ENCODE peak calls at places on chromosomes 16 and 17, in eight cellular contexts. C is right atrium auricular region, U is foreskin fibroblast, L is cardiac muscle cell, E is uterus, Z is dorsolateral prefrontal cortex, M is AG04449, N is adrenal gland. D is an unnamed sample.
A peak's percentile ranks its signal among the peaks of the same experiment; 100 is the strongest.

GRCh38 chr16:2924901-2925820 is 13.4 kb downstream of the FLYWCH1 start:
- DNase-seq in C (no peak), U (no peak), L (no peak), E (no peak), Z (no peak), M (no peak), N (no peak), D (no peak)

GRCh38 chr16:69827527-69827926 is 65.4 kb downstream of the WWP2 start:
- DNase-seq in C (no peak), U (no peak), L (no peak), E (no peak), Z (no peak), M (no peak), N (no peak), D (no peak)

GRCh38 chr17:49343273-49343672 is 18.8 kb downstream of the ZNF652 start:
- DNase-seq in C (no peak), U (peak; percentile 52), L (peak; percentile 51), E (no peak), Z (no peak), M (no peak), N (no peak), D (no peak)

GRCh38 chr16:4676826-4677225 is 16.5 kb upstream of the NUDT16L1 start:
- DNase-seq in C (no peak), U (no peak), L (no peak), E (no peak), Z (no peak), M (no peak), N (peak; percentile 89), D (no peak)

GRCh38 chr16:1538804-1539520 is 5.5 kb downstream of the TMEM204 start:
- DNase-seq in C (no peak), U (no peak), L (no peak), E (no peak), Z (no peak), M (no peak), N (no peak), D (no peak)

GRCh38 chr16:81861503-81861902 is 82.4 kb downstream of the PLCG2 start:
- DNase-seq in C (no peak), U (no peak), L (no peak), E (no peak), Z (no peak), M (no peak), N (no peak), D (no peak)

GRCh38 chr17:32909787-32910369 is 18.1 kb upstream of the TMEM98 start:
- DNase-seq in C (peak; percentile 78), U (peak; percentile 72), L (peak; percentile 90), E (peak; percentile 78), Z (peak; percentile 76), M (peak; percentile 49), N (peak; percentile 92), D (peak; percentile 54)

GRCh38 chr16:14502932-14503741 is 126.9 kb downstream of the PARN start:
- DNase-seq in C (no peak), U (no peak), L (peak; percentile 57), E (no peak), Z (no peak), M (no peak), N (no peak), D (no peak)

GRCh38 chr17:48593126-48593829 is at the start of gene HOXB5:
- DNase-seq in C (no peak), U (no peak), L (no peak), E (no peak), Z (no peak), M (no peak), N (peak; percentile 52), D (no peak)

GRCh38 chr17:79809530-79810137 is 12.8 kb upstream of the CBX8 start:
- DNase-seq in C (no peak), U (no peak), L (no peak), E (no peak), Z (no peak), M (no peak), N (no peak), D (no peak)

GRCh38 chr16:1123525-1124230 is 27.6 kb upstream of the C1QTNF8 start:
- DNase-seq in C (no peak), U (no peak), L (no peak), E (no peak), Z (no peak), M (no peak), N (no peak), D (no peak)

GRCh38 chr17:41912925-41913324 is 5.8 kb downstream of the ACLY start:
- DNase-seq in C (no peak), U (no peak), L (no peak), E (no peak), Z (no peak), M (no peak), N (no peak), D (no peak)

GRCh38 chr16:86509759-86510464 is 415 bp upstream of the FOXF1 start:
- DNase-seq in C (no peak), U (peak; percentile 69), L (peak; percentile 76), E (peak; percentile 65), Z (no peak), M (no peak), N (no peak), D (no peak)

GRCh38 chr16:48001306-48001885 is 154.4 kb downstream of the ABCC12 start:
- DNase-seq in C (no peak), U (no peak), L (no peak), E (no peak), Z (no peak), M (no peak), N (no peak), D (no peak)

GRCh38 chr16:23020084-23020483 is 129.2 kb downstream of the USP31 start:
- DNase-seq in C (no peak), U (no peak), L (no peak), E (no peak), Z (no peak), M (no peak), N (no peak), D (no peak)

GRCh38 chr16:89507834-89508590 is at the start of gene SPG7:
- DNase-seq in C (peak; percentile 81), U (peak; percentile 87), L (peak; percentile 89), E (peak; percentile 75), Z (peak; percentile 60), M (no peak), N (peak; percentile 83), D (no peak)

GRCh38 chr16:25014500-25015147 is 545 bp downstream of the ARHGAP17 start:
- DNase-seq in C (peak; percentile 61), U (peak; percentile 39), L (peak; percentile 52), E (peak; percentile 50), Z (peak; percentile 74), M (no peak), N (peak; percentile 65), D (no peak)

GRCh38 chr16:56869513-56870270 is 4.7 kb downstream of the SLC12A3 start:
- DNase-seq in C (no peak), U (no peak), L (peak; percentile 26), E (no peak), Z (no peak), M (no peak), N (no peak), D (no peak)

GRCh38 chr17:13429201-13429600 is 172.5 kb downstream of the HS3ST3A1 start:
- DNase-seq in C (no peak), U (peak; percentile 95), L (peak; percentile 62), E (no peak), Z (no peak), M (peak; percentile 69), N (no peak), D (no peak)

GRCh38 chr17:70582777-70583176 is 413.4 kb downstream of the KCNJ2 start:
- DNase-seq in C (no peak), U (no peak), L (no peak), E (no peak), Z (no peak), M (no peak), N (no peak), D (no peak)

GRCh38 chr16:49461517-49461951 is 87.9 kb downstream of the C16orf78 start:
- DNase-seq in C (peak; percentile 50), U (no peak), L (no peak), E (no peak), Z (no peak), M (no peak), N (peak; percentile 8), D (no peak)

GRCh38 chr17:44628234-44629188 is 27.8 kb upstream of the MEIOC start:
- DNase-seq in C (peak; percentile 64), U (no peak), L (peak; percentile 69), E (no peak), Z (no peak), M (no peak), N (peak; percentile 29), D (no peak)

GRCh38 chr17:19712436-19713004 is 3.9 kb downstream of the SLC47A2 start:
- DNase-seq in C (no peak), U (no peak), L (no peak), E (no peak), Z (no peak), M (no peak), N (no peak), D (no peak)

GRCh38 chr16:67517661-67518423 is 10.8 kb upstream of the RIPOR1 start:
- DNase-seq in C (no peak), U (no peak), L (no peak), E (no peak), Z (no peak), M (no peak), N (no peak), D (no peak)

GRCh38 chr17:9292563-9292941 is 271.2 kb downstream of the NTN1 start:
- DNase-seq in C (no peak), U (no peak), L (no peak), E (peak; percentile 32), Z (no peak), M (no peak), N (no peak), D (no peak)
- TF ChIP-seq CTCF in C (no peak), U (no peak), L (no peak), E (no peak), Z (no peak), M (no peak), N (no peak), D (no peak)

GRCh38 chr17:81471804-81472456 is 40.7 kb downstream of the ACTG1 start:
- DNase-seq in C (no peak), U (peak; percentile 95), L (peak; percentile 28), E (peak; percentile 93), Z (peak; percentile 88), M (peak; percentile 59), N (peak; percentile 52), D (no peak)
- TF ChIP-seq CTCF in C (no peak), U (peak; percentile 61), L (no peak), E (peak; percentile 73), Z (peak; percentile 52), M (peak; percentile 69), N (no peak), D (no peak)

GRCh38 chr17:74296548-74296936 is 22.5 kb downstream of the DNAI2 start:
- DNase-seq in C (peak; percentile 81), U (peak; percentile 16), L (peak; percentile 85), E (peak; percentile 30), Z (peak; percentile 87), M (no peak), N (peak; percentile 86), D (no peak)
- TF ChIP-seq CTCF in C (peak; percentile 81), U (peak; percentile 49), L (peak; percentile 87), E (peak; percentile 33), Z (peak; percentile 74), M (peak; percentile 63), N (peak; percentile 79), D (no peak)

DNA sequence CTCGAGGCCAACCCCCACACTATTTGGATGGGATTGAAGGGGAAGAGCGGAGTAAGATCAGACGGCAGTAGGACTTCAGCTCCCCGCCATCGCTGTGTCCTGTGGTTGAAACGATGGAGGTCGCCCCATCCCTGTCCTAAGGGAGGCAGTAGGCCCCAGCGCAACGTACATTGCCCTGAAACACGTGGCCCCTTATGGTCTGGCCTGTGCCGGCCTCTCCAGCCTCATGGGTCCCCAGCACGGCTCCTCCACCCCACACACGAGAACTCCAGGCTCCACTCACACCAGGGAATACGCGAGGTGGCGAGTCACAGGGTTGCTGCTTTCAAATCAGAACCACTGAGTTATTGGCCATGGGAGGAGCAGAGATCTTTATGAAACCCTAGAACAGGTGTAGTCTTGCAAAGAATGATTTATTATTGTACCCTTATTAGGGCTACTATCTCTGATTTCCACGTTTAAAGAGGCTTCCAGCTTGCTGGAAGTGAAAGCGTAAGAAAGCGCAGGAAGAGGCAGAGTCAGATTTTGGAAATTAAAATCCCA is 669 bp upstream of the DCTPP1 start:
- DNase-seq in C (no peak), U (no peak), L (no peak), E (no peak), Z (peak; percentile 39), M (no peak), N (peak; percentile 47), D (no peak)
- TF ChIP-seq CTCF in C (peak; percentile 45), U (no peak), L (no peak), E (no peak), Z (no peak), M (no peak), N (no peak), D (no peak)

D was measured in thoracic aorta.